ENCODE peak calls at places on chromosome X, in ten cellular contexts. C, L, U, Q, D, E, G, Z, H and F are unnamed samples.

GRCh38 chrX:140425712-140426395 is 79.0 kb downstream of the SOX3 start:
- DNase-seq in C (no peak), Z (peak; percentile 25), D (no peak), U (no peak), H (no peak), Q (no peak), L (no peak), G (no peak), E (no peak), F (no peak)

GRCh38 chrX:138986235-138986634 is 274.7 kb upstream of the FGF13 start:
- DNase-seq in D (peak; percentile 4), C (no peak), H (no peak), L (no peak), Q (no peak), Z (peak; percentile 2), E (no peak), G (no peak), U (no peak), F (no peak)

GRCh38 chrX:39969826-39970569 is 127.8 kb downstream of the BCOR start:
- DNase-seq in Q (no peak), L (no peak), H (no peak), U (no peak), C (no peak), Z (no peak), D (no peak), E (no peak), G (no peak), F (no peak)

GRCh38 chrX:148380614-148381561 is 119.5 kb upstream of the AFF2 start:
- DNase-seq in H (no peak), L (peak; percentile 31), E (no peak), C (no peak), G (no peak), D (peak; percentile 2), Q (peak; percentile 54), U (no peak), Z (no peak), F (no peak)

GRCh38 chrX:19824603-19825002 is 62.8 kb downstream of the SH3KBP1 start:
- DNase-seq in G (no peak), E (peak; percentile 45), H (no peak), L (peak; percentile 46), U (no peak), D (no peak), Q (peak; percentile 21), Z (peak; percentile 54), C (no peak), F (no peak)

GRCh38 chrX:19857131-19857530 is 30.3 kb downstream of the SH3KBP1 start:
- DNase-seq in H (no peak), G (no peak), L (no peak), U (no peak), C (no peak), D (no peak), Q (no peak), E (no peak), Z (no peak), F (no peak)

GRCh38 chrX:134929813-134930212 is 61.0 kb upstream of the SMIM10 start:
- DNase-seq in H (no peak), U (no peak), L (no peak), E (no peak), Q (no peak), G (no peak), C (no peak), Z (no peak), D (no peak), F (no peak)

GRCh38 chrX:150730719-150731118 is 37.5 kb downstream of the MTMR1 start:
- DNase-seq in H (no peak), C (no peak), U (no peak), Z (peak; percentile 37), G (no peak), Q (no peak), L (no peak), D (no peak), E (peak; percentile 55), F (no peak)

GRCh38 chrX:133543654-133544053 is 128.4 kb upstream of the GPC4 start:
- DNase-seq in C (no peak), G (no peak), D (peak; percentile 14), Q (no peak), Z (no peak), E (no peak), L (no peak), U (no peak), H (no peak), F (no peak)